ENCODE peak calls at places on chromosomes 5 and 9, in nine cellular contexts. D is upper lobe of left lung, M is K562, T is sigmoid colon, L is transverse colon, I is prostate gland, C is stomach, Z is HepG2, Q is suprapubic skin. Y is an unnamed sample.

GRCh38 chr5:459562-460412 is 16.8 kb downstream of the EXOC3 start:
- DNase-seq in D (peak), M (no peak), Z (no peak), C (no peak), Q (peak), T (peak), L (peak), I (no peak), Y (peak)

GRCh38 chr5:112628219-112628618 is 109.5 kb upstream of the APC start:
- DNase-seq in D (no peak), Q (no peak), M (no peak), L (no peak), I (no peak), Z (no peak), T (no peak), C (no peak), Y (no peak)

GRCh38 chr9:83617299-83617698 is 5.6 kb upstream of the IDNK start:
- DNase-seq in L (no peak), C (no peak), Z (no peak), D (no peak), I (no peak), T (no peak), M (no peak), Q (no peak), Y (no peak)

GRCh38 chr9:134595014-134595413 is 46.6 kb upstream of the COL5A1 start:
- DNase-seq in T (no peak), C (no peak), Q (peak), I (no peak), L (no peak), Z (no peak), M (no peak), D (no peak), Y (no peak)

GRCh38 chr5:123091258-123091987 is 2.4 kb downstream of the PRDM6 start:
- DNase-seq in Z (no peak), C (no peak), Q (no peak), I (no peak), M (no peak), D (no peak), T (no peak), L (no peak), Y (no peak)

GRCh38 chr9:121992571-121993212 is 100.4 kb downstream of the TTLL11 start:
- DNase-seq in L (peak), M (peak), Q (no peak), T (peak), I (peak), C (peak), D (peak), Z (peak), Y (no peak)

GRCh38 chr5:77867194-77867691 is 91.1 kb upstream of the TBCA start:
- DNase-seq in I (no peak), L (no peak), Z (no peak), C (no peak), T (no peak), Q (no peak), M (peak), D (no peak), Y (no peak)

GRCh38 chr5:40779561-40779960 is 18.6 kb downstream of the PRKAA1 start:
- DNase-seq in M (no peak), Z (no peak), C (no peak), T (no peak), I (no peak), L (no peak), Q (no peak), D (no peak), Y (no peak)

GRCh38 chr5:111070272-111071134 is 1.0 kb upstream of the TSLP start:
- DNase-seq in D (peak), Z (no peak), T (peak), I (no peak), M (no peak), C (peak), Q (no peak), L (no peak), Y (no peak)

GRCh38 chr9:4137234-4137633 is 162.6 kb downstream of the GLIS3 start:
- DNase-seq in M (no peak), D (no peak), Q (no peak), Z (peak), L (no peak), I (no peak), C (no peak), T (no peak), Y (no peak)

GRCh38 chr5:177392765-177393164 is 7.7 kb downstream of the PFN3 start:
- DNase-seq in L (no peak), M (no peak), C (no peak), I (no peak), T (no peak), Q (no peak), D (no peak), Z (no peak), Y (no peak)

GRCh38 chr5:170648546-170648945 is 135.0 kb upstream of the GABRP start:
- DNase-seq in L (no peak), T (no peak), D (no peak), Q (no peak), M (no peak), I (no peak), C (no peak), Z (no peak), Y (no peak)

GRCh38 chr9:129611302-129611800 is 9.6 kb downstream of the C9orf50 start:
- DNase-seq in Z (no peak), C (no peak), I (no peak), Q (no peak), T (no peak), D (no peak), M (no peak), L (no peak), Y (no peak)

GRCh38 chr5:18394154-18394804 is 760.0 kb downstream of the TAF11L14 start:
- DNase-seq in D (peak), C (peak), L (peak), T (no peak), I (no peak), M (peak), Q (no peak), Z (peak), Y (peak)

GRCh38 chr9:125444956-125445506 is 183.4 kb downstream of the GAPVD1 start:
- DNase-seq in M (no peak), I (no peak), D (no peak), L (no peak), T (no peak), Z (no peak), Q (no peak), C (no peak), Y (no peak)

GRCh38 chr9:106828082-106828481 is 34.9 kb upstream of the ZNF462 start:
- DNase-seq in M (no peak), Z (no peak), C (no peak), I (no peak), Q (no peak), D (no peak), L (no peak), T (no peak), Y (no peak)

GRCh38 chr9:111715471-111715870 is 54.1 kb downstream of the GNG10 start:
- DNase-seq in M (no peak), I (no peak), L (no peak), Q (no peak), D (no peak), C (no peak), T (no peak), Z (no peak), Y (no peak)

GRCh38 chr5:173172166-173172565 is 27.8 kb downstream of the BNIP1 start:
- DNase-seq in C (no peak), D (no peak), I (no peak), Q (no peak), T (no peak), L (no peak), Z (no peak), M (no peak), Y (no peak)

GRCh38 chr9:109779711-109780452 is at the start of gene PALM2AKAP2:
- DNase-seq in T (peak), I (peak), C (no peak), L (peak), D (peak), Q (no peak), Z (no peak), M (no peak), Y (no peak)
- TF ChIP-seq POLR2A in T (no peak), I (no peak), C (no peak), L (no peak), D (peak), Q (peak), Z (no peak), M (no peak), Y (no peak)

GRCh38 chr5:68007446-68007845 is 208.1 kb upstream of the PIK3R1 start:
- DNase-seq in T (peak), M (no peak), C (no peak), L (peak), Q (no peak), Z (peak), D (peak), I (no peak), Y (no peak)
- TF ChIP-seq POLR2AphosphoS5 in T (peak), M (no peak), C (no peak), L (peak), Q (no peak), Z (no peak), D (peak), I (no peak), Y (no peak)

GRCh38 chr5:12230659-12231058 is 326.4 kb upstream of the CTNND2 start:
- DNase-seq in I (no peak), M (no peak), T (no peak), C (no peak), Z (no peak), D (no peak), L (no peak), Q (no peak), Y (no peak)
- TF ChIP-seq CTCF in I (no peak), M (no peak), T (no peak), C (no peak), Z (no peak), D (no peak), L (no peak), Q (no peak), Y (no peak)

GRCh38 chr5:176383248-176383905 is 5.0 kb downstream of the NOP16 start:
- DNase-seq in Q (no peak), T (no peak), D (no peak), M (no peak), L (no peak), Z (no peak), C (no peak), I (no peak), Y (peak)

GRCh38 chr5:176382721-176383120 is 5.7 kb downstream of the NOP16 start:
- DNase-seq in T (peak), Q (no peak), I (no peak), M (no peak), Z (no peak), C (no peak), D (no peak), L (no peak), Y (peak)

GRCh38 chr5:176383961-176384360 is 4.4 kb downstream of the NOP16 start:
- DNase-seq in M (no peak), Z (no peak), I (no peak), Q (no peak), C (no peak), T (no peak), L (no peak), D (no peak), Y (peak)

GRCh38 chr5:176384991-176385390 is 3.4 kb downstream of the NOP16 start:
- DNase-seq in Q (no peak), T (no peak), D (no peak), L (no peak), I (no peak), M (no peak), Z (no peak), C (no peak), Y (peak)

GRCh38 chr5:176384366-176384930 is 4.0 kb downstream of the NOP16 start:
- DNase-seq in D (no peak), Q (no peak), T (no peak), Z (no peak), L (no peak), M (no peak), I (no peak), C (no peak), Y (peak)
- TF ChIP-seq POLR2A in D (no peak), Q (no peak), T (no peak), Z (no peak), L (no peak), M (no peak), I (no peak), C (no peak), Y (no peak)

GRCh38 chr5:74279244-74279643 is 361.3 kb downstream of the ENC1 start:
- DNase-seq in M (no peak), Q (no peak), T (no peak), Z (no peak), I (no peak), C (no peak), L (no peak), D (no peak), Y (no peak)

GRCh38 chr5:74272831-74273545 is 367.5 kb downstream of the ENC1 start:
- DNase-seq in L (no peak), Z (no peak), C (no peak), Q (no peak), T (no peak), M (no peak), I (peak), D (no peak), Y (no peak)

GRCh38 chr5:74272019-74272775 is 368.3 kb downstream of the ENC1 start:
- DNase-seq in Z (peak), T (no peak), M (no peak), I (no peak), C (no peak), L (no peak), D (no peak), Q (no peak), Y (no peak)

GRCh38 chr5:74281191-74281590 is 359.3 kb downstream of the ENC1 start:
- DNase-seq in T (no peak), Z (no peak), I (no peak), D (no peak), L (no peak), M (no peak), C (no peak), Q (no peak), Y (no peak)

GRCh38 chr5:74275204-74275992 is 365.1 kb downstream of the ENC1 start:
- DNase-seq in D (no peak), L (no peak), M (no peak), Q (no peak), I (no peak), T (no peak), Z (no peak), C (no peak), Y (no peak)
- TF ChIP-seq POLR2AphosphoS5 in D (no peak), L (no peak), M (no peak), Q (no peak), I (no peak), T (peak), Z (no peak), C (no peak), Y (no peak)

GRCh38 chr9:114033397-114034103 is 44.5 kb downstream of the AMBP start:
- DNase-seq in I (peak), Q (peak), L (no peak), Z (peak), C (no peak), D (peak), M (peak), T (peak), Y (peak)
- TF ChIP-seq CTCF in I (peak), Q (no peak), L (peak), Z (peak), C (peak), D (peak), M (peak), T (peak), Y (peak)

Y was measured in spleen.